ENCODE peak calls at places on chromosome 4, in nine cellular contexts. E is AG08395; Q is AG04450; U is NCI-H748 treated with DMSO at 0.1 percent for 48 hours; G is MV-4-11; R is stimulated activated CD8-positive, alpha-beta memory T cell treated with anti-CD3 and anti-CD28 coated beads, Interleukin-2, amount 100 ng/mL, for 48 hours; Y is mucosa of descending colon; I is midbrain; D is activated T-cell treated with anti-CD3 and anti-CD28 coated beads for 48 hours. P is an unnamed sample.

GRCh38 chr4:152735302-152735917 is 44.1 kb downstream of the TIGD4 start:
- DNase-seq in E (peak), Q (no peak), U (peak), G (peak), R (no peak), Y (no peak), I (peak), D (no peak), P (no peak)

GRCh38 chr4:93791570-93792195 is 36.9 kb upstream of the ATOH1 start:
- DNase-seq in E (peak), Q (peak), U (peak), G (peak), R (peak), Y (peak), I (peak), D (peak), P (peak)

GRCh38 chr4:103012085-103012484 is 7.4 kb downstream of the SLC9B1 start:
- DNase-seq in E (peak), Q (peak), U (no peak), G (no peak), R (no peak), Y (no peak), I (peak), D (no peak), P (no peak)

GRCh38 chr4:163663454-163664225 is 169.2 kb downstream of the TMA16 start:
- DNase-seq in E (no peak), Q (no peak), U (no peak), G (peak), R (no peak), Y (no peak), I (no peak), D (no peak), P (no peak)

GRCh38 chr4:125397226-125397625 is 82.5 kb downstream of the FAT4 start:
- DNase-seq in E (no peak), Q (no peak), U (no peak), G (no peak), R (no peak), Y (no peak), I (no peak), D (no peak), P (no peak)

GRCh38 chr4:80594696-80595095 is 259.2 kb downstream of the CFAP299 start:
- DNase-seq in E (no peak), Q (no peak), U (no peak), G (no peak), R (no peak), Y (no peak), I (no peak), D (no peak), P (no peak)

GRCh38 chr4:48649505-48649904 is 130.6 kb downstream of the FRYL start:
- DNase-seq in E (no peak), Q (no peak), U (no peak), G (peak), R (no peak), Y (no peak), I (peak), D (no peak), P (no peak)

GRCh38 chr4:89704651-89705395 is 132.1 kb downstream of the SNCA start:
- DNase-seq in E (no peak), Q (no peak), U (no peak), G (no peak), R (no peak), Y (no peak), I (no peak), D (no peak), P (no peak)

GRCh38 chr4:182240161-182241130 is 2.8 kb upstream of the TENM3 start:
- DNase-seq in E (peak), Q (peak), U (no peak), G (no peak), R (no peak), Y (no peak), I (no peak), D (no peak), P (no peak)

GRCh38 chr4:156560701-156561100 is 410.9 kb downstream of the PDGFC start:
- DNase-seq in E (no peak), Q (no peak), U (no peak), G (peak), R (no peak), Y (no peak), I (no peak), D (no peak), P (no peak)

GRCh38 chr4:148214529-148215166 is 227.6 kb downstream of the NR3C2 start:
- DNase-seq in E (peak), Q (no peak), U (no peak), G (no peak), R (no peak), Y (no peak), I (no peak), D (no peak), P (no peak)

GRCh38 chr4:100428051-100428450 is 89.8 kb downstream of the EMCN start:
- DNase-seq in E (peak), Q (no peak), U (no peak), G (peak), R (no peak), Y (no peak), I (no peak), D (no peak), P (no peak)

GRCh38 chr4:91123742-91124141 is 996.5 kb downstream of the CCSER1 start:
- DNase-seq in E (no peak), Q (no peak), U (no peak), G (no peak), R (no peak), Y (no peak), I (no peak), D (no peak), P (no peak)

GRCh38 chr4:113355550-113356371 is 306.3 kb downstream of the ANK2 start:
- DNase-seq in E (peak), Q (peak), U (no peak), G (peak), R (peak), Y (no peak), I (no peak), D (peak), P (no peak)

GRCh38 chr4:109302366-109303140 is at the start of gene COL25A1:
- DNase-seq in E (peak), Q (no peak), U (peak), G (no peak), R (peak), Y (peak), I (no peak), D (peak), P (peak)

GRCh38 chr4:128379860-128380259 is 92.2 kb upstream of the PGRMC2 start:
- DNase-seq in E (peak), Q (no peak), U (no peak), G (peak), R (no peak), Y (peak), I (no peak), D (no peak), P (no peak)

GRCh38 chr4:53592686-53593641 is 1.7 kb upstream of the LNX1 start:
- DNase-seq in E (no peak), Q (no peak), U (peak), G (no peak), R (no peak), Y (peak), I (no peak), D (no peak), P (no peak)

GRCh38 chr4:70059149-70059548 is 8.9 kb downstream of the HTN1 start:
- DNase-seq in E (no peak), Q (no peak), U (no peak), G (no peak), R (no peak), Y (no peak), I (no peak), D (no peak), P (no peak)

GRCh38 chr4:168632246-168632832 is 135.5 kb downstream of the PALLD start:
- DNase-seq in E (no peak), Q (no peak), U (no peak), G (no peak), R (no peak), Y (no peak), I (no peak), D (no peak), P (no peak)

GRCh38 chr4:21885241-21885640 is 63.3 kb downstream of the KCNIP4 start:
- DNase-seq in E (no peak), Q (no peak), U (no peak), G (no peak), R (no peak), Y (no peak), I (no peak), D (no peak), P (no peak)

GRCh38 chr4:150176559-150176958 is 98.3 kb downstream of the DCLK2 start:
- DNase-seq in E (peak), Q (peak), U (no peak), G (no peak), R (no peak), Y (no peak), I (no peak), D (no peak), P (no peak)

GRCh38 chr4:148089624-148090023 is 352.6 kb downstream of the NR3C2 start:
- DNase-seq in E (no peak), Q (no peak), U (no peak), G (no peak), R (no peak), Y (no peak), I (no peak), D (no peak), P (no peak)

GRCh38 chr4:9989918-9990635 is 31.2 kb downstream of the SLC2A9 start:
- DNase-seq in E (no peak), Q (no peak), U (no peak), G (peak), R (no peak), Y (no peak), I (peak), D (no peak), P (no peak)

GRCh38 chr4:42360158-42360557 is 37.1 kb upstream of the SHISA3 start:
- DNase-seq in E (no peak), Q (no peak), U (no peak), G (no peak), R (no peak), Y (no peak), I (no peak), D (no peak), P (no peak)

GRCh38 chr4:8393593-8394038 is 46.9 kb downstream of the ACOX3 start:
- DNase-seq in E (peak), Q (peak), U (no peak), G (peak), R (no peak), Y (no peak), I (peak), D (no peak), P (peak)